ENCODE peak calls at places on chromosomes 4 and X, in seven cellular contexts. A, J, H, I, X, Z and P are unnamed samples.

GRCh38 chrX:70292788-70293187 is 2.9 kb downstream of the KIF4A start:
- DNase-seq in A (no peak), J (no peak), H (no peak), I (no peak), X (no peak), Z (peak; percentile 7), P (no peak)

GRCh38 chr4:153186046-153186728 is 18.1 kb upstream of the TRIM2 start:
- DNase-seq in A (no peak), J (no peak), H (no peak), I (no peak), X (no peak), Z (no peak), P (no peak)

GRCh38 chr4:110533940-110534339 is 58.0 kb downstream of the ENPEP start:
- DNase-seq in A (peak; percentile 99), J (peak; percentile 89), H (peak; percentile 59), I (peak; percentile 29), X (peak; percentile 54), Z (peak; percentile 90), P (peak; percentile 27)

GRCh38 chrX:21658152-21658737 is at the start of gene KLHL34:
- DNase-seq in A (no peak), J (no peak), H (no peak), I (no peak), X (no peak), Z (no peak), P (no peak)

GRCh38 chr4:89998350-89999098 is 103.9 kb downstream of the MMRN1 start:
- DNase-seq in A (no peak), J (no peak), H (no peak), I (no peak), X (no peak), Z (no peak), P (no peak)

GRCh38 chr4:101730291-101731117 is 60.0 kb upstream of the BANK1 start:
- DNase-seq in A (peak; percentile 75), J (peak; percentile 53), H (peak; percentile 85), I (peak; percentile 52), X (peak; percentile 51), Z (peak; percentile 78), P (no peak)

GRCh38 chrX:145848451-145848850 is 30.8 kb downstream of the SLITRK2 start:
- DNase-seq in A (no peak), J (no peak), H (peak; percentile 20), I (no peak), X (no peak), Z (no peak), P (no peak)

GRCh38 chr4:110808371-110808878 is 185.5 kb upstream of the PITX2 start:
- DNase-seq in A (peak; percentile 29), J (peak; percentile 2), H (no peak), I (no peak), X (no peak), Z (peak; percentile 4), P (no peak)

GRCh38 chr4:126583509-126583908 is 1049.2 kb upstream of the INTU start:
- DNase-seq in A (peak; percentile 6), J (peak; percentile 20), H (peak; percentile 10), I (no peak), X (no peak), Z (peak; percentile 20), P (no peak)

GRCh38 chr4:11468901-11469300 is 40.2 kb upstream of the HS3ST1 start:
- DNase-seq in A (no peak), J (no peak), H (peak; percentile 28), I (no peak), X (no peak), Z (no peak), P (peak; percentile 13)

GRCh38 chr4:113899260-113900177 is 79.9 kb downstream of the ARSJ start:
- DNase-seq in A (no peak), J (peak; percentile 45), H (no peak), I (no peak), X (peak; percentile 74), Z (no peak), P (no peak)

GRCh38 chr4:86855572-86855971 is 6.4 kb upstream of the SLC10A6 start:
- DNase-seq in A (peak; percentile 78), J (peak; percentile 81), H (peak; percentile 38), I (peak; percentile 89), X (no peak), Z (peak; percentile 74), P (peak; percentile 24)

GRCh38 chr4:4696521-4696920 is 154.7 kb upstream of the STX18 start:
- DNase-seq in A (no peak), J (no peak), H (no peak), I (no peak), X (no peak), Z (no peak), P (no peak)

GRCh38 chr4:185441479-185441878 is 15.7 kb upstream of the UFSP2 start:
- DNase-seq in A (no peak), J (no peak), H (no peak), I (no peak), X (no peak), Z (no peak), P (no peak)

GRCh38 chr4:70902577-70903281 is 560 bp downstream of the MOB1B start:
- DNase-seq in A (no peak), J (no peak), H (no peak), I (no peak), X (peak; percentile 43), Z (peak; percentile 27), P (no peak)

GRCh38 chr4:103895876-103896465 is 176.2 kb upstream of the TACR3 start:
- DNase-seq in A (no peak), J (no peak), H (no peak), I (peak; percentile 73), X (no peak), Z (peak; percentile 3), P (no peak)

GRCh38 chr4:82362565-82362964 is 11.2 kb downstream of the HNRNPD start:
- DNase-seq in A (no peak), J (no peak), H (no peak), I (no peak), X (no peak), Z (no peak), P (no peak)

GRCh38 chrX:331145-331771 is 12.7 kb upstream of the GTPBP6 start:
- DNase-seq in A (peak; percentile 33), J (no peak), H (peak; percentile 66), I (no peak), X (no peak), Z (peak; percentile 16), P (no peak)

GRCh38 chr4:24995346-24995745 is 35.4 kb downstream of the LGI2 start:
- DNase-seq in A (no peak), J (no peak), H (no peak), I (no peak), X (no peak), Z (no peak), P (no peak)

GRCh38 chr4:100644150-100644549 is 126.3 kb upstream of the EMCN start:
- DNase-seq in A (no peak), J (no peak), H (no peak), I (no peak), X (no peak), Z (no peak), P (no peak)

GRCh38 chr4:115110191-115111166 is 2.9 kb downstream of the NDST4 start:
- DNase-seq in A (peak; percentile 8), J (no peak), H (peak; percentile 28), I (no peak), X (no peak), Z (peak; percentile 71), P (no peak)

GRCh38 chr4:26206339-26206738 is 114.5 kb upstream of the RBPJ start:
- DNase-seq in A (peak; percentile 94), J (no peak), H (no peak), I (no peak), X (no peak), Z (peak; percentile 61), P (no peak)

GRCh38 chr4:120830204-120830603 is 92.3 kb downstream of the PRDM5 start:
- DNase-seq in A (no peak), J (no peak), H (no peak), I (no peak), X (no peak), Z (no peak), P (no peak)

GRCh38 chr4:149645790-149646189 is 169.9 kb downstream of the IQCM start:
- DNase-seq in A (no peak), J (no peak), H (peak; percentile 4), I (no peak), X (no peak), Z (peak; percentile 24), P (no peak)

GRCh38 chrX:141701081-141701480 is 2.5 kb upstream of the SPANXD start:
- DNase-seq in A (peak; percentile 64), J (peak; percentile 9), H (no peak), I (no peak), X (no peak), Z (no peak), P (no peak)

GRCh38 chr4:3295837-3296624 is 3.2 kb downstream of the RGS12 start:
- DNase-seq in A (no peak), J (no peak), H (no peak), I (no peak), X (no peak), Z (no peak), P (no peak)

GRCh38 chr4:3297066-3297859 is 4.4 kb downstream of the RGS12 start:
- DNase-seq in A (no peak), J (no peak), H (no peak), I (no peak), X (no peak), Z (no peak), P (no peak)

GRCh38 chr4:3299122-3299521 is 6.3 kb downstream of the RGS12 start:
- DNase-seq in A (no peak), J (no peak), H (no peak), I (no peak), X (no peak), Z (no peak), P (no peak)

GRCh38 chr4:3294401-3295241 is 1.8 kb downstream of the RGS12 start:
- DNase-seq in A (no peak), J (no peak), H (no peak), I (no peak), X (no peak), Z (no peak), P (no peak)

GRCh38 chr4:3296651-3297050 is 3.8 kb downstream of the RGS12 start:
- DNase-seq in A (no peak), J (no peak), H (no peak), I (no peak), X (no peak), Z (no peak), P (no peak)
- H3K79me2 ChIP-seq in A (peaks cover 29% of the 10 kb centered on the region), J (peaks cover 6% of the 10 kb centered on the region), H (peaks cover 83% of the 10 kb centered on the region), I (peaks cover 6% of the 10 kb centered on the region), X (no peaks in the 10 kb centered on the region), Z (peaks cover 17% of the 10 kb centered on the region), P (no peaks in the 10 kb centered on the region)

GRCh38 chrX:100248894-100249493 is 161.1 kb downstream of the PCDH19 start:
- DNase-seq in A (no peak), J (no peak), H (no peak), I (no peak), X (no peak), Z (no peak), P (no peak)
- H3K79me2 ChIP-seq in A (no peaks in the 10 kb centered on the region), J (no peaks in the 10 kb centered on the region), H (no peaks in the 10 kb centered on the region), I (no peaks in the 10 kb centered on the region), X (no peaks in the 10 kb centered on the region), Z (no peaks in the 10 kb centered on the region), P (no peaks in the 10 kb centered on the region)

GRCh38 chrX:24175276-24175675 is 25.7 kb downstream of the ZFX start:
- DNase-seq in A (no peak), J (no peak), H (no peak), I (no peak), X (no peak), Z (no peak), P (no peak)
- H3K79me2 ChIP-seq in A (peaks cover 48% of the 10 kb centered on the region), J (peaks cover 80% of the 10 kb centered on the region), H (peaks cover 99% of the 10 kb centered on the region), I (peaks cover 2% of the 10 kb centered on the region), X (peaks cover 33% of the 10 kb centered on the region), Z (peaks cover 54% of the 10 kb centered on the region), P (peaks cover 43% of the 10 kb centered on the region)

DNA sequence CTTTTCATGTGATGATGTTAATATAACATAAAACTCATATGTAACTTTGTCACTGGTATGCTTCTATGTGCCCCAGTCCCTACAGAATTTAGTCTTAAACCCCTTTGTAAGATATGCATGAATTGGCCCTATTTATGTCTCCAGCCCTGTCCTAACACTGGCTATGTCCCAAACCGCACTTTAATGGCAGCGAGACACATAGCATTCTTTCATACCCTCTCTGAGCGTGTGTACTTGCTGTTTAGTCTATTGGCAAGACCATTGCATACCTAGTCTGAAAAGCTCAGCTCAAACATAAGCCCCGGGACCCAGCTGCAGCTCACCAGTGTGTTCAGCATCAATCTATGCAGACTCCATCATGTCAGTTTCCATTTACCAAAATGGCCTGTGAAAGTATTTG is 1018.4 kb upstream of the TENM3 start:
- DNase-seq in A (peak; percentile 69), J (no peak), H (no peak), I (no peak), X (no peak), Z (no peak), P (no peak)
- H3K79me2 ChIP-seq in A (no peaks in the 10 kb centered on the region), J (no peaks in the 10 kb centered on the region), H (no peaks in the 10 kb centered on the region), I (no peaks in the 10 kb centered on the region), X (no peaks in the 10 kb centered on the region), Z (no peaks in the 10 kb centered on the region), P (no peaks in the 10 kb centered on the region)